ENCODE peak calls at places on chromosomes 2 and 18, in five cellular contexts. Q is D721Med, L is GM12865, P is uterus, W is psoas muscle. N is an unnamed sample.

GRCh38 chr2:230865766-230866703 is 1.3 kb downstream of the ITM2C start:
- DNase-seq in Q (no peak), L (peak), P (peak), W (no peak), N (no peak)

GRCh38 chr2:109322111-109322510 is 193.1 kb downstream of the SH3RF3 start:
- DNase-seq in Q (no peak), L (no peak), P (peak), W (peak), N (no peak)

GRCh38 chr2:237879058-237879430 is 19.6 kb downstream of the RAMP1 start:
- DNase-seq in Q (no peak), L (no peak), P (peak), W (no peak), N (no peak)

GRCh38 chr2:8229546-8229986 is 452.3 kb upstream of the ID2 start:
- DNase-seq in Q (no peak), L (peak), P (peak), W (peak), N (peak)

GRCh38 chr2:5409925-5410360 is 282.2 kb upstream of the SOX11 start:
- DNase-seq in Q (peak), L (no peak), P (no peak), W (no peak), N (no peak)

GRCh38 chr18:42892181-42892580 is 223.3 kb downstream of the RIT2 start:
- DNase-seq in Q (no peak), L (no peak), P (no peak), W (no peak), N (no peak)

GRCh38 chr2:201795608-201796477 is 10.5 kb upstream of the CDK15 start:
- DNase-seq in Q (peak), L (peak), P (no peak), W (no peak), N (peak)

GRCh38 chr2:217438136-217438535 is 564.7 kb downstream of the TNS1 start:
- DNase-seq in Q (no peak), L (no peak), P (no peak), W (no peak), N (no peak)

GRCh38 chr2:66427219-66427768 is 7.6 kb upstream of the MEIS1 start:
- DNase-seq in Q (no peak), L (no peak), P (no peak), W (no peak), N (no peak)

GRCh38 chr18:46320928-46321855 is 217.0 kb downstream of the HAUS1 start:
- DNase-seq in Q (no peak), L (no peak), P (no peak), W (no peak), N (no peak)

GRCh38 chr2:206240335-206240734 is 34.1 kb upstream of the ZDBF2 start:
- DNase-seq in Q (no peak), L (no peak), P (no peak), W (no peak), N (no peak)

GRCh38 chr2:219252084-219252483 is 959 bp upstream of the TUBA4B start:
- DNase-seq in Q (no peak), L (peak), P (no peak), W (no peak), N (no peak)

GRCh38 chr18:55906533-55906932 is 318.5 kb upstream of the TCF4 start:
- DNase-seq in Q (no peak), L (no peak), P (no peak), W (no peak), N (no peak)

GRCh38 chr18:22711381-22711717 is 221.8 kb upstream of the RBBP8 start:
- DNase-seq in Q (no peak), L (no peak), P (no peak), W (no peak), N (no peak)

GRCh38 chr2:12592296-12592695 is 124.4 kb upstream of the TRIB2 start:
- DNase-seq in Q (no peak), L (no peak), P (no peak), W (no peak), N (no peak)

GRCh38 chr2:154402138-154402714 is 296.3 kb upstream of the KCNJ3 start:
- DNase-seq in Q (no peak), L (peak), P (no peak), W (no peak), N (no peak)

GRCh38 chr18:38688402-38688801 is 1122.8 kb upstream of the CELF4 start:
- DNase-seq in Q (no peak), L (no peak), P (no peak), W (no peak), N (no peak)

GRCh38 chr2:25824216-25824615 is 54.1 kb downstream of the ASXL2 start:
- DNase-seq in Q (no peak), L (no peak), P (no peak), W (no peak), N (no peak)

DNA sequence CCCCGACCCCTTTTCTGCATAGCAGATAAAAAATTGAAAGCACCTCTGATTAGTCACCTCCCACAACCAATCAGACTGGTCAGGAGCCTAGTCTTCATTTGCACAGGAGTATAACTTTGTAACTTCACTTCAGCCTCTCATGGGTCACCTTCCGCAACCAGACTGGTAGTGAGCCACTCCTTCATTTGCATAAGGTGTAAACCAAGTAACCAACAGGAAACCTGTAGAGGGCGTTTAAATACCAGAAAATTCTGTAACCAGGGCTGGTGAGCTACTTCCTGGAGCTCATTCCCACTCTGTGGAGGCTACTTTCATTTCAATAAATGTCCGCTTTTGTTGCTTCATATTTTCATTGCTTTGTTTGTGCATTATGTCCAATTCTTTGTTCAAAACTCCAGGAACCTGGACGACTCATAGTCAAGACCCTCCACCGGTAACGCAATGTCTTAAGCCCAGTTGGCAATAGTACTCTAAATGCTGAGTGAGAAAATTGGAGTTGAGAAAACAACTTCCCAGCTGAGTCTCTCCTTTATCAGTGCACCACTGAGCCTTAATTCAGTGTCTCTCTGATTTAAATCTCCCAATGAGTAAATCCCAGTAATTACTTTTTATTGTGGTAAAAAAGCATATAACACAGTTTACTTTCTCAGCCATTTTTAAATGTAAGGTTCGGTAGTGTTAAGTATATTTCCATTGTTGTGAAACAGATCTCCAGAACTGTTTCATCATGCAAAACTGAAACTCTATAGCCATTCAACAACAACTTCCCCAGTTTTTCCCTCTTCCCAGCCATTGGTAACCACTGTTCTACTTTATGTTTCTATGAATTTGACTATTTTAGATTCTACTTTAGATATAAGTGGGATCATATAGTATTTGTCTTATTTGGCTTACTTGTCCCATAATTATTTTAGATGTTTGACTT is 392.7 kb upstream of the SLC8A1 start:
- DNase-seq in Q (no peak), L (peak), P (no peak), W (no peak), N (no peak)
- TF ChIP-seq CTCF in Q (peak), L (peak), P (no peak), W (no peak), N (no peak)

GRCh38 chr2:215828528-215829184 is 184.7 kb downstream of the MREG start:
- DNase-seq in Q (no peak), L (peak), P (peak), W (peak), N (peak)
- TF ChIP-seq CTCF in Q (peak), L (peak), P (peak), W (peak), N (peak)

DNA sequence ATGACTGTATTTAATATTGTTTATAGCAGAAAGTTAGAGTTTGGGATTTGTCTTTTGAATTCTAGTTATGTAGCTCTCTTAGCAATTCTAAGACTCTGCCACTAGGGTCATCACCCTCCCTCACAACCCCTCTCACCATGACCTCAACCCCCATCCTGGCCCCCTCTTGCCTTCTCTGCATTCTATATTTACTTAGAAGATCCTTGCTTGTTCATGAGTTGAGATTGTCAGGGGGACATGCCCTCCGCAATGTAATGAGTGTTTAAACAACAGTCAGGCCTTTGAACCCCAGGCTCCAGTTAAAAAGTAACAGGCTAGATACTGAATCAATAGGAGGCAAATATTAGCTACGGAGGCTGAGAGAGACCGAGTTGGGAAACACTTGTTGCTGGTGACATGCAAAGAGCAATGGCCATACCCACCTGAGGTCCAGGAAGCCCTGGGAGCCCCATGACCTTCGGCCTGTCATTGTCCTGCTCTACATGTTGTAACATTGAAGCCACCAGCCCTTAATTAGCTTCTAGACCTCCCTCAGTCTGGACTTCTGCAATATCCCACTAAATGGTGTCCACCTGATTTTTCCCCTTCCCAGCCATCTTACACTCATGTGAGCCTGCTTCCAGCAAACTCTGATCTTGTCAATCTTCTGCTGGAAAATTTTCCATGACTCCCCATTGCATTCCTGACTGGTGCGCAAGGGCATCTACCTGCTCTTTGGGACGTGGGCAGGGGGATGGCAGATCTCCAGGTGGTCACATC is 221.1 kb downstream of the ALPK2 start:
- DNase-seq in Q (no peak), L (no peak), P (no peak), W (no peak), N (no peak)
- TF ChIP-seq CTCF in Q (no peak), L (no peak), P (no peak), W (no peak), N (no peak)

GRCh38 chr2:71226391-71226964 is 425 bp downstream of the PAIP2B start:
- DNase-seq in Q (no peak), L (no peak), P (peak), W (peak), N (no peak)
- TF ChIP-seq CTCF in Q (no peak), L (no peak), P (peak), W (peak), N (no peak)

GRCh38 chr2:1674276-1674675 is 70.0 kb downstream of the PXDN start:
- DNase-seq in Q (no peak), L (no peak), P (no peak), W (no peak), N (no peak)

GRCh38 chr2:1671916-1672315 is 72.4 kb downstream of the PXDN start:
- DNase-seq in Q (no peak), L (no peak), P (no peak), W (no peak), N (no peak)

GRCh38 chr2:1670636-1671035 is 73.7 kb downstream of the PXDN start:
- DNase-seq in Q (no peak), L (no peak), P (no peak), W (no peak), N (no peak)

GRCh38 chr2:1673160-1673944 is 71.0 kb downstream of the PXDN start:
- DNase-seq in Q (no peak), L (no peak), P (no peak), W (no peak), N (no peak)

GRCh38 chr2:1672738-1673137 is 71.6 kb downstream of the PXDN start:
- DNase-seq in Q (no peak), L (no peak), P (no peak), W (no peak), N (no peak)
- TF ChIP-seq CTCF in Q (no peak), L (no peak), P (no peak), W (no peak), N (no peak)

N was measured in GM13977.